ENCODE peak calls at places on chromosome 4, in seven cellular contexts. Y, S, E, A, N, H and R are unnamed samples.

GRCh38 chr4:139665690-139666529 is at the start of gene MGST2:
- DNase-seq in Y (peak), S (peak), E (peak), A (peak), N (peak), H (peak), R (peak)

GRCh38 chr4:41098093-41098492 is 116.2 kb downstream of the APBB2 start:
- DNase-seq in Y (no peak), S (no peak), E (no peak), A (no peak), N (no peak), H (no peak), R (no peak)

GRCh38 chr4:140255467-140255866 is 101.5 kb upstream of the MAML3 start:
- DNase-seq in Y (no peak), S (no peak), E (no peak), A (no peak), N (no peak), H (peak), R (no peak)

GRCh38 chr4:108168672-108169562 is at the start of gene LEF1:
- DNase-seq in Y (no peak), S (no peak), E (peak), A (no peak), N (peak), H (peak), R (no peak)

GRCh38 chr4:94342713-94343112 is at the start of gene HPGDS:
- DNase-seq in Y (no peak), S (no peak), E (no peak), A (no peak), N (no peak), H (no peak), R (no peak)

GRCh38 chr4:159937595-159937994 is 834.7 kb downstream of the RAPGEF2 start:
- DNase-seq in Y (no peak), S (no peak), E (no peak), A (no peak), N (no peak), H (no peak), R (no peak)

GRCh38 chr4:127905029-127905428 is 24.3 kb downstream of the PLK4 start:
- DNase-seq in Y (no peak), S (no peak), E (no peak), A (no peak), N (no peak), H (no peak), R (no peak)

GRCh38 chr4:110247591-110247990 is 49.2 kb upstream of the ELOVL6 start:
- DNase-seq in Y (no peak), S (no peak), E (no peak), A (no peak), N (no peak), H (no peak), R (no peak)

GRCh38 chr4:1329408-1330371 is 17.3 kb upstream of the UVSSA start:
- DNase-seq in Y (no peak), S (peak), E (no peak), A (no peak), N (peak), H (no peak), R (no peak)

GRCh38 chr4:140085924-140086323 is 68.1 kb downstream of the MAML3 start:
- DNase-seq in Y (no peak), S (no peak), E (no peak), A (peak), N (no peak), H (no peak), R (no peak)

GRCh38 chr4:80967346-80967745 is 63.2 kb upstream of the BMP3 start:
- DNase-seq in Y (no peak), S (no peak), E (no peak), A (no peak), N (no peak), H (no peak), R (no peak)

GRCh38 chr4:36255575-36255974 is 11.3 kb upstream of the ARAP2 start:
- DNase-seq in Y (no peak), S (no peak), E (no peak), A (no peak), N (no peak), H (no peak), R (no peak)

GRCh38 chr4:14908635-14909034 is 93.6 kb upstream of the CPEB2 start:
- DNase-seq in Y (no peak), S (no peak), E (no peak), A (no peak), N (no peak), H (peak), R (no peak)

GRCh38 chr4:177322156-177322685 is 12.5 kb downstream of the NEIL3 start:
- DNase-seq in Y (no peak), S (no peak), E (no peak), A (peak), N (no peak), H (no peak), R (no peak)

DNA sequence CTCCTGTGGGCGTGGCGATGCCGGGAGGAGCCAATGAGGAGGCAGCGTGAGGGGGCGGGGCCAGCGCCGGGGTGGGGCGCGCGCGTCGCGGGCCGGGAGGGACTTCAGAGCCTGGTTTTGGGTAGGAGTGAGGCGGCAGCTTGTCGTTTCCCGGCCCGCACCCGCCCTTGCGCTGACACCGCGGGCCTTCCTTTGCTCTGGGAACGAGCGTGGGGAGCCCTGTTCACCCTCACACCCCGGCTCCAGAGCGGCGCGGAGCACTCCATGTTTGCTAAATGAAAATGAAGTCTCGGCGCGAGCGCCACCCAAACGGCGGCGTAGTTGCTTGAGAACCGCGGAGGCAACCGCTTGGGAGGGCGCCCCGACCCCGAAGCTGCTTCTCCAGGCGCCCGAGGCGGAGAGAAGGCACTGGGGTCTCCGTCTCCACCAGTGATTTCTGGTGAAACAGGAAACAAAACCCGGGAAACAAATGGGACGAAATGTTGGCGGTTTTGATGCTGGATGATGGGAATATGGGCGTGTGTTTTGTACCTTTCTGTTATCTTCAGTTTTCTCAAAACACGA is 497 bp upstream of the GRPEL1 start:
- DNase-seq in Y (no peak), S (no peak), E (no peak), A (no peak), N (peak), H (no peak), R (no peak)
- TF ChIP-seq CTCF in Y (no peak), S (no peak), E (no peak), A (no peak), N (no peak), H (peak), R (no peak)

DNA sequence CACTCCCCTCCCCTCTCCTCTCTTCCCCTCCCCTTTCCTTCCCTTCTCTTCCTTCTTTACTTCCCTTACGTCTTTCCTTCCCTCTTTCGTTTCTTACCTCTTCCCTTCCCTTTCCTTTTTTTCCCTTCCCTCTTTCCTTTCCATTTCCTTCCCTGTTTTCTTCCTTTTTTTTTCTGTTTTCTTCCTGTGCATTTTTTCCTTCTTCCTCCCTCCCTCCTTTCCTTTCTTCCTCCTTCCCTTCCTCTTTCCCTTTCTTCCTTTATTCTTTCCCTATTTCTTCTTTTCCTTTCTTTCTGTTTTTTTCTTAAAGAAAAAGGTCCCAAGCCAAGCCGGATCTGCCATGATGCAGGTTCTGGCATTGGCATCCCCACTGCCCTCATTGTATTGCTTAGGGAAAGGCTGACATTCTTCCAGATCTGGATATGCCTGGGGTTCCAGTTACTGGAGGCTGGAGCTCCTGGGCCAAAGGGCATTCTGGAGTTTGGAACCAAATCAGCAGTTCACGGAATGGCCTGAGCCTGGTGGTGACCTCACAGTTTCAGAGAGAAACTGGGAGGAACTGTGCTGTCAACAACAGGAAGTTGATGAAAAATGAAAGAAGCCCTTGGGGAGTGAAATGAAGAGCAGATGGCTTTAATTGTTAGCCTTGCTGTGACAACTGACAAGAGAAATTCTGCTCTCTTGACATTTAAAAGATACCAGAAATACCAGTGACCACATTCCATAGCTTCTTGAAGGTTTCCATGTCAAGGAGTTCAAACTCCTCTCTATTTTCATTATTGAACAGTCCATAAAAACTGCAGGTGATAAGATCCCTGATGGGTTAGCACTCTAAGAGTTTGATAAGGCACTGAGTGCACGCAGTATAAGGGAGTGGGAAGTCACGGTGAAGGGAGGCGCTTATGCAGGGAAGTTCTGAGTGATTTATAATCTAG is 622.1 kb downstream of the SPRY1 start:
- DNase-seq in Y (peak), S (peak), E (peak), A (no peak), N (no peak), H (peak), R (peak)
- H3K4me3 ChIP-seq in Y (no peak), S (no peak), E (no peak), A (no peak), N (no peak), H (no peak), R (no peak)

GRCh38 chr4:7649411-7649740 is 214.6 kb upstream of the PSAPL1 start:
- DNase-seq in Y (no peak), S (no peak), E (no peak), A (no peak), N (no peak), H (no peak), R (no peak)

GRCh38 chr4:7651461-7651921 is 216.8 kb upstream of the PSAPL1 start:
- DNase-seq in Y (no peak), S (peak), E (peak), A (no peak), N (no peak), H (peak), R (no peak)

GRCh38 chr4:7649741-7650531 is 215.2 kb upstream of the PSAPL1 start:
- DNase-seq in Y (no peak), S (peak), E (no peak), A (no peak), N (no peak), H (peak), R (no peak)

GRCh38 chr4:7652006-7652405 is 217.3 kb upstream of the PSAPL1 start:
- DNase-seq in Y (no peak), S (no peak), E (no peak), A (no peak), N (no peak), H (no peak), R (no peak)

DNA sequence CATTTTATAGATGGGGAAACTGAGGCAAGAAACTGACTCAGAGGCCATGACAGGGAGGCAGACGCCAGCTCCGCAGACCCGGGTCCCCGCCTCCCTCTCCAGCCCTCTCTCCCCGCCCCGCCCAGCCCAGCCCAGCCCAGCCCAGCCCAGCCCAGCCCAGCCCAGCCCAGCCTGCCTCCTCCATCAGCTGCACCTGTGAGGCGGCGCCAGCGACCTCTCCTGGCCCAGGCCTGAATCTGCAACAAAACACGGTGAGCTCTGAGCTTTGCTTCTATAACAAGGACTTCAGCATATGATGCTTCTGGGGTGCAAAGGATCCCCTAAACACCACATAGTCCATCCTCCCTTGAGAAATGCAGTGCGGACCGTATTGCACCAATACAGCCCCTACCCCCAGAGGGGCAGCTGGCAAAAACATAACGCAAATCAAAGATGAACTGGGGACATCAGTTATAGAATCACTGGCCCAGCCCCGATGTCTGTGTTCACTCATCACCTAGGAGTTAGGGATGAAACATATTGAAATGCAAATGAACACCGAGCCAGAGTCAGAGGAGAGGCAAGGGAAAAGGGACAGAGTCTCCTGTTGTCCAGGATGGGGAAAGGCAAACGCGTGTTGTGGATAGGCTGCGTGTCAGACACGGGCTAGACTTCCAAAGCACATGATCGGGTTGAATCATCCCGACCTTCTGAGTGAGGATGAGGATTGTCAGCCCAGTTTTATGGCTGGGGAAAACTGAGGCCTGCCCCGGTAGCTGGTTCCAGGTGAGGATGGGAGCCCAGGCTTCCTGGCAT is 216.1 kb upstream of the PSAPL1 start:
- DNase-seq in Y (no peak), S (no peak), E (peak), A (no peak), N (no peak), H (peak), R (peak)
- TF ChIP-seq CTCF in Y (no peak), S (no peak), E (peak), A (peak), N (no peak), H (peak), R (no peak)

GRCh38 chr4:121769341-121769740 is 4.4 kb upstream of the SMIM43 start:
- DNase-seq in Y (no peak), S (no peak), E (no peak), A (peak), N (no peak), H (no peak), R (no peak)

GRCh38 chr4:121764702-121765367 is at the start of gene SMIM43:
- DNase-seq in Y (no peak), S (no peak), E (peak), A (no peak), N (peak), H (no peak), R (no peak)

GRCh38 chr4:121764303-121764701 is 662 bp downstream of the SMIM43 start:
- DNase-seq in Y (no peak), S (no peak), E (no peak), A (no peak), N (no peak), H (no peak), R (no peak)

GRCh38 chr4:121765941-121766538 is 1.1 kb upstream of the SMIM43 start:
- DNase-seq in Y (no peak), S (no peak), E (peak), A (no peak), N (no peak), H (no peak), R (no peak)

GRCh38 chr4:121765368-121765705 is 373 bp upstream of the SMIM43 start:
- DNase-seq in Y (no peak), S (no peak), E (no peak), A (no peak), N (no peak), H (no peak), R (no peak)
- H3K4me3 ChIP-seq in Y (peak), S (peak), E (peak), A (no peak), N (peak), H (peak), R (peak)

DNA sequence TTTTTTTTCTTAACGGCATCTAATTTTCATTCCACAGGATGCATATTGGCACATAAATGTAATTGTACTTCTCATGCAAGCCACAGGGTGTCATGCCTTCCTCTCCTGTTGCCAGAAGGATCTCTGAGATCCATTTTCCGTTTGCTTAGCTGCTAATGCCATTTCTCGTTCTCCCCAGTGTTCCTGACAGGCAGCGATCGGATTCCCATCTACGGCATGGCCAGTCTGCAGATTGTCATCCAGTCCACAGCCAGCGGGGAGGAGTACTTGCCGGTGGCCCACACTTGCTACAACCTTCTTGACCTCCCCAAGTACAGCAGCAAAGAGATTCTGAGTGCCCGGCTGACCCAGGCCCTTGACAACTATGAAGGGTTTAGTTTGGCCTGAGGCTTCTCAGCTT is 8.9 kb upstream of the NAP1L5 start:
- DNase-seq in Y (no peak), S (peak), E (peak), A (peak), N (no peak), H (peak), R (peak)
- TF ChIP-seq CTCF in Y (peak), S (peak), E (peak), A (peak), N (no peak), H (peak), R (peak)

GRCh38 chr4:123505077-123505456 is 108.5 kb downstream of the SPRY1 start:
- DNase-seq in Y (no peak), S (no peak), E (peak), A (no peak), N (no peak), H (peak), R (no peak)

GRCh38 chr4:123505457-123506310 is 109.1 kb downstream of the SPRY1 start:
- DNase-seq in Y (peak), S (peak), E (peak), A (no peak), N (peak), H (peak), R (peak)

GRCh38 chr4:123510666-123511065 is 114.1 kb downstream of the SPRY1 start:
- DNase-seq in Y (no peak), S (no peak), E (no peak), A (no peak), N (no peak), H (no peak), R (no peak)

GRCh38 chr4:123503698-123504389 is 107.2 kb downstream of the SPRY1 start:
- DNase-seq in Y (no peak), S (no peak), E (no peak), A (no peak), N (no peak), H (no peak), R (no peak)

GRCh38 chr4:123506311-123506685 is 109.7 kb downstream of the SPRY1 start:
- DNase-seq in Y (no peak), S (no peak), E (peak), A (no peak), N (no peak), H (no peak), R (no peak)
- H3K4me3 ChIP-seq in Y (peak), S (peak), E (peak), A (no peak), N (peak), H (peak), R (peak)